ENCODE peak calls at places on chromosomes 1 and 21, in eight cellular contexts. C, W, S, B, A, O, M and H are unnamed samples.

GRCh38 chr1:176843352-176844297 is 320.9 kb downstream of the ASTN1 start:
- DNase-seq in S (peak), M (peak), C (peak), A (peak), W (peak), O (no peak), B (no peak), H (no peak)

GRCh38 chr1:225519166-225519863 is 91.5 kb upstream of the LBR start:
- DNase-seq in M (no peak), B (no peak), W (no peak), C (no peak), O (no peak), S (no peak), A (no peak), H (no peak)

GRCh38 chr1:231493421-231494185 is 34.9 kb upstream of the TSNAX start:
- DNase-seq in O (peak), S (no peak), A (no peak), W (no peak), C (no peak), B (no peak), M (no peak), H (no peak)

GRCh38 chr21:19523731-19524130 is 1120.1 kb upstream of the TMPRSS15 start:
- DNase-seq in A (no peak), C (no peak), O (no peak), S (no peak), W (no peak), B (no peak), M (no peak), H (no peak)

GRCh38 chr21:45570826-45571601 is 28.8 kb upstream of the SLC19A1 start:
- DNase-seq in B (no peak), W (peak), S (peak), A (peak), M (no peak), O (no peak), C (peak), H (no peak)

GRCh38 chr21:23951251-23951650 is 1656.0 kb downstream of the MRPL39 start:
- DNase-seq in C (no peak), A (no peak), S (no peak), W (no peak), M (no peak), B (no peak), O (no peak), H (no peak)

GRCh38 chr1:101262601-101263348 is 26.0 kb downstream of the S1PR1 start:
- DNase-seq in B (no peak), C (no peak), W (no peak), S (no peak), A (no peak), O (peak), M (no peak), H (peak)

GRCh38 chr1:22275626-22276395 is 132.9 kb upstream of the WNT4 start:
- DNase-seq in S (no peak), W (no peak), B (peak), M (peak), C (peak), A (peak), O (no peak), H (peak)

GRCh38 chr1:48082271-48082925 is 85.2 kb upstream of the TRABD2B start:
- DNase-seq in A (no peak), C (peak), W (no peak), O (no peak), M (peak), B (no peak), S (no peak), H (no peak)

GRCh38 chr1:39047374-39048229 is 21.5 kb downstream of the NDUFS5 start:
- DNase-seq in S (peak), A (no peak), M (no peak), W (peak), O (no peak), B (no peak), C (peak), H (no peak)

GRCh38 chr1:214124281-214124805 is 136.6 kb downstream of the PROX1 start:
- DNase-seq in S (no peak), C (no peak), A (no peak), M (no peak), B (no peak), W (no peak), O (no peak), H (no peak)

GRCh38 chr1:19737413-19737812 is 62.3 kb downstream of the TMCO4 start:
- DNase-seq in C (no peak), O (no peak), B (no peak), A (no peak), W (no peak), S (no peak), M (no peak), H (no peak)